ENCODE peak calls at places on chromosomes 6 and 20, in ten cellular contexts. One of them, this sample, is unnamed. For H3K4me1, the result is how much of the 10 kb centered on the place peaks cover.

GRCh38 chr6:431986-432385 is 40.4 kb downstream of the IRF4 start:
- DNase-seq in spleen: no peak
- DNase-seq in heart left ventricle: no peak
- DNase-seq in lung: no peak
- DNase-seq in fibroblast of lung: peak
- DNase-seq in pancreas: no peak
- DNase-seq in cardiac muscle cell: no peak
- DNase-seq in thoracic aorta: no peak
- DNase-seq in psoas muscle: no peak
- DNase-seq in foreskin keratinocyte: no peak
- DNase-seq in this sample: no peak

GRCh38 chr6:20402181-20403079 is 751 bp downstream of the E2F3 start:
- DNase-seq in foreskin keratinocyte: peak
- DNase-seq in spleen: peak
- DNase-seq in fibroblast of lung: peak
- DNase-seq in heart left ventricle: peak
- DNase-seq in pancreas: peak
- DNase-seq in lung: peak
- DNase-seq in psoas muscle: peak
- DNase-seq in cardiac muscle cell: peak
- DNase-seq in thoracic aorta: no peak
- DNase-seq in this sample: peak

GRCh38 chr6:40907198-40907701 is 131.8 kb downstream of the UNC5CL start:
- DNase-seq in psoas muscle: no peak
- DNase-seq in spleen: no peak
- DNase-seq in foreskin keratinocyte: peak
- DNase-seq in thoracic aorta: no peak
- DNase-seq in heart left ventricle: peak
- DNase-seq in lung: no peak
- DNase-seq in pancreas: no peak
- DNase-seq in cardiac muscle cell: peak
- DNase-seq in fibroblast of lung: peak
- DNase-seq in this sample: no peak

GRCh38 chr6:38261626-38262025 is 378.1 kb downstream of the BTBD9 start:
- DNase-seq in psoas muscle: no peak
- DNase-seq in thoracic aorta: no peak
- DNase-seq in fibroblast of lung: no peak
- DNase-seq in foreskin keratinocyte: no peak
- DNase-seq in heart left ventricle: no peak
- DNase-seq in pancreas: no peak
- DNase-seq in spleen: no peak
- DNase-seq in cardiac muscle cell: no peak
- DNase-seq in lung: no peak
- DNase-seq in this sample: no peak

GRCh38 chr6:40425192-40425919 is 161.8 kb downstream of the LRFN2 start:
- DNase-seq in cardiac muscle cell: no peak
- DNase-seq in thoracic aorta: no peak
- DNase-seq in fibroblast of lung: no peak
- DNase-seq in spleen: no peak
- DNase-seq in lung: no peak
- DNase-seq in pancreas: no peak
- DNase-seq in psoas muscle: no peak
- DNase-seq in foreskin keratinocyte: no peak
- DNase-seq in heart left ventricle: peak
- DNase-seq in this sample: peak

GRCh38 chr6:108771421-108771820 is 76.8 kb upstream of the ARMC2 start:
- DNase-seq in pancreas: no peak
- DNase-seq in cardiac muscle cell: no peak
- DNase-seq in foreskin keratinocyte: no peak
- DNase-seq in fibroblast of lung: peak
- DNase-seq in psoas muscle: no peak
- DNase-seq in spleen: no peak
- DNase-seq in thoracic aorta: no peak
- DNase-seq in lung: no peak
- DNase-seq in heart left ventricle: no peak
- DNase-seq in this sample: no peak

GRCh38 chr6:28742668-28743270 is 181.0 kb downstream of the TRIM27 start:
- DNase-seq in thoracic aorta: no peak
- DNase-seq in lung: no peak
- DNase-seq in cardiac muscle cell: peak
- DNase-seq in foreskin keratinocyte: peak
- DNase-seq in psoas muscle: no peak
- DNase-seq in heart left ventricle: no peak
- DNase-seq in spleen: no peak
- DNase-seq in fibroblast of lung: peak
- DNase-seq in pancreas: no peak
- DNase-seq in this sample: no peak

GRCh38 chr6:32187009-32187709 is 2.8 kb downstream of the PBX2 start:
- DNase-seq in spleen: no peak
- DNase-seq in cardiac muscle cell: no peak
- DNase-seq in psoas muscle: no peak
- DNase-seq in pancreas: no peak
- DNase-seq in heart left ventricle: no peak
- DNase-seq in thoracic aorta: no peak
- DNase-seq in fibroblast of lung: no peak
- DNase-seq in foreskin keratinocyte: no peak
- DNase-seq in lung: no peak
- DNase-seq in this sample: no peak

GRCh38 chr20:8913452-8913851 is 155.4 kb upstream of the PLCB4 start:
- DNase-seq in lung: no peak
- DNase-seq in psoas muscle: no peak
- DNase-seq in pancreas: no peak
- DNase-seq in fibroblast of lung: no peak
- DNase-seq in heart left ventricle: no peak
- DNase-seq in cardiac muscle cell: no peak
- DNase-seq in thoracic aorta: no peak
- DNase-seq in foreskin keratinocyte: no peak
- DNase-seq in spleen: no peak
- DNase-seq in this sample: no peak

GRCh38 chr20:63403403-63404105 is 42.4 kb upstream of the CHRNA4 start:
- DNase-seq in lung: no peak
- DNase-seq in thoracic aorta: no peak
- DNase-seq in spleen: no peak
- DNase-seq in cardiac muscle cell: no peak
- DNase-seq in pancreas: peak
- DNase-seq in heart left ventricle: no peak
- DNase-seq in fibroblast of lung: no peak
- DNase-seq in foreskin keratinocyte: no peak
- DNase-seq in psoas muscle: no peak
- DNase-seq in this sample: no peak

GRCh38 chr6:73393278-73393677 is 1.4 kb upstream of the DDX43 start:
- DNase-seq in foreskin keratinocyte: no peak
- DNase-seq in psoas muscle: no peak
- DNase-seq in thoracic aorta: no peak
- DNase-seq in pancreas: no peak
- DNase-seq in lung: no peak
- DNase-seq in spleen: no peak
- DNase-seq in fibroblast of lung: peak
- DNase-seq in cardiac muscle cell: no peak
- DNase-seq in heart left ventricle: no peak
- DNase-seq in this sample: no peak

GRCh38 chr20:10861086-10861485 is 187.3 kb upstream of the JAG1 start:
- DNase-seq in cardiac muscle cell: peak
- DNase-seq in fibroblast of lung: peak
- DNase-seq in spleen: no peak
- DNase-seq in pancreas: no peak
- DNase-seq in foreskin keratinocyte: peak
- DNase-seq in thoracic aorta: no peak
- DNase-seq in heart left ventricle: no peak
- DNase-seq in lung: no peak
- DNase-seq in psoas muscle: no peak
- DNase-seq in this sample: no peak

GRCh38 chr20:51413753-51414323 is 128.7 kb downstream of the NFATC2 start:
- DNase-seq in psoas muscle: no peak
- DNase-seq in heart left ventricle: no peak
- DNase-seq in foreskin keratinocyte: no peak
- DNase-seq in fibroblast of lung: no peak
- DNase-seq in spleen: no peak
- DNase-seq in pancreas: no peak
- DNase-seq in cardiac muscle cell: no peak
- DNase-seq in lung: no peak
- DNase-seq in thoracic aorta: no peak
- DNase-seq in this sample: no peak

GRCh38 chr6:128284128-128284527 is 236.3 kb downstream of the PTPRK start:
- DNase-seq in fibroblast of lung: peak
- DNase-seq in pancreas: no peak
- DNase-seq in psoas muscle: no peak
- DNase-seq in heart left ventricle: no peak
- DNase-seq in lung: no peak
- DNase-seq in cardiac muscle cell: no peak
- DNase-seq in foreskin keratinocyte: no peak
- DNase-seq in thoracic aorta: no peak
- DNase-seq in spleen: no peak
- DNase-seq in this sample: no peak

GRCh38 chr6:69589626-69590025 is 207.2 kb downstream of the LMBRD1 start:
- DNase-seq in foreskin keratinocyte: no peak
- DNase-seq in cardiac muscle cell: no peak
- DNase-seq in spleen: no peak
- DNase-seq in pancreas: no peak
- DNase-seq in heart left ventricle: no peak
- DNase-seq in lung: no peak
- DNase-seq in psoas muscle: no peak
- DNase-seq in thoracic aorta: no peak
- DNase-seq in fibroblast of lung: no peak
- DNase-seq in this sample: no peak

GRCh38 chr6:28884423-28885148 is 39.2 kb downstream of the TRIM27 start:
- DNase-seq in heart left ventricle: no peak
- DNase-seq in psoas muscle: no peak
- DNase-seq in pancreas: no peak
- DNase-seq in foreskin keratinocyte: no peak
- DNase-seq in spleen: no peak
- DNase-seq in lung: no peak
- DNase-seq in thoracic aorta: no peak
- DNase-seq in cardiac muscle cell: no peak
- DNase-seq in fibroblast of lung: no peak
- DNase-seq in this sample: no peak

GRCh38 chr20:22462975-22463914 is 121.1 kb downstream of the FOXA2 start:
- DNase-seq in psoas muscle: no peak
- DNase-seq in lung: no peak
- DNase-seq in fibroblast of lung: no peak
- DNase-seq in pancreas: no peak
- DNase-seq in cardiac muscle cell: peak
- DNase-seq in heart left ventricle: no peak
- DNase-seq in thoracic aorta: no peak
- DNase-seq in foreskin keratinocyte: peak
- DNase-seq in spleen: no peak
- DNase-seq in this sample: no peak

GRCh38 chr6:33414592-33415271 is 3.2 kb downstream of the CUTA start:
- DNase-seq in lung: no peak
- DNase-seq in spleen: peak
- DNase-seq in foreskin keratinocyte: no peak
- DNase-seq in psoas muscle: no peak
- DNase-seq in heart left ventricle: no peak
- DNase-seq in thoracic aorta: no peak
- DNase-seq in fibroblast of lung: no peak
- DNase-seq in pancreas: no peak
- DNase-seq in cardiac muscle cell: no peak
- DNase-seq in this sample: no peak
- H3K4me1 ChIP-seq in lung: under half
- H3K4me1 ChIP-seq in spleen: half or more
- H3K4me1 ChIP-seq in foreskin keratinocyte: under half
- H3K4me1 ChIP-seq in psoas muscle: under half
- H3K4me1 ChIP-seq in heart left ventricle: half or more
- H3K4me1 ChIP-seq in thoracic aorta: half or more
- H3K4me1 ChIP-seq in fibroblast of lung: under half
- H3K4me1 ChIP-seq in pancreas: under half
- H3K4me1 ChIP-seq in cardiac muscle cell: under half
- H3K4me1 ChIP-seq in this sample: half or more

GRCh38 chr6:33288942-33289783 is at the start of the genes PFDN6 and WDR46:
- DNase-seq in psoas muscle: peak
- DNase-seq in pancreas: peak
- DNase-seq in thoracic aorta: peak
- DNase-seq in heart left ventricle: peak
- DNase-seq in foreskin keratinocyte: peak
- DNase-seq in cardiac muscle cell: peak
- DNase-seq in spleen: peak
- DNase-seq in fibroblast of lung: peak
- DNase-seq in lung: peak
- DNase-seq in this sample: peak
- TF ChIP-seq CTCF in psoas muscle: no peak
- TF ChIP-seq CTCF in pancreas: no peak
- TF ChIP-seq CTCF in thoracic aorta: no peak
- TF ChIP-seq CTCF in heart left ventricle: no peak
- TF ChIP-seq CTCF in foreskin keratinocyte: no peak
- TF ChIP-seq CTCF in cardiac muscle cell: no peak
- TF ChIP-seq CTCF in spleen: no peak
- TF ChIP-seq CTCF in fibroblast of lung: no peak
- TF ChIP-seq CTCF in lung: no peak
- TF ChIP-seq CTCF in this sample: no peak

GRCh38 chr6:166617359-166617758 is 9.7 kb downstream of the RPS6KA2 start:
- DNase-seq in pancreas: no peak
- DNase-seq in thoracic aorta: no peak
- DNase-seq in psoas muscle: no peak
- DNase-seq in fibroblast of lung: peak
- DNase-seq in lung: no peak
- DNase-seq in cardiac muscle cell: no peak
- DNase-seq in spleen: no peak
- DNase-seq in foreskin keratinocyte: no peak
- DNase-seq in heart left ventricle: no peak
- DNase-seq in this sample: no peak

GRCh38 chr6:166619912-166620311 is 7.1 kb downstream of the RPS6KA2 start:
- DNase-seq in heart left ventricle: peak
- DNase-seq in lung: peak
- DNase-seq in spleen: no peak
- DNase-seq in thoracic aorta: no peak
- DNase-seq in pancreas: no peak
- DNase-seq in fibroblast of lung: peak
- DNase-seq in psoas muscle: no peak
- DNase-seq in cardiac muscle cell: peak
- DNase-seq in foreskin keratinocyte: peak
- DNase-seq in this sample: no peak

GRCh38 chr6:166616261-166617226 is 10.5 kb downstream of the RPS6KA2 start:
- DNase-seq in heart left ventricle: no peak
- DNase-seq in pancreas: no peak
- DNase-seq in psoas muscle: no peak
- DNase-seq in foreskin keratinocyte: no peak
- DNase-seq in cardiac muscle cell: no peak
- DNase-seq in fibroblast of lung: no peak
- DNase-seq in thoracic aorta: no peak
- DNase-seq in spleen: no peak
- DNase-seq in lung: no peak
- DNase-seq in this sample: no peak

GRCh38 chr6:166618866-166619761 is 7.9 kb downstream of the RPS6KA2 start:
- DNase-seq in heart left ventricle: no peak
- DNase-seq in fibroblast of lung: peak
- DNase-seq in lung: no peak
- DNase-seq in psoas muscle: no peak
- DNase-seq in pancreas: no peak
- DNase-seq in cardiac muscle cell: peak
- DNase-seq in foreskin keratinocyte: no peak
- DNase-seq in thoracic aorta: no peak
- DNase-seq in spleen: no peak
- DNase-seq in this sample: no peak

GRCh38 chr6:166618251-166618650 is 8.8 kb downstream of the RPS6KA2 start:
- DNase-seq in psoas muscle: no peak
- DNase-seq in foreskin keratinocyte: no peak
- DNase-seq in pancreas: no peak
- DNase-seq in thoracic aorta: no peak
- DNase-seq in lung: no peak
- DNase-seq in cardiac muscle cell: no peak
- DNase-seq in fibroblast of lung: no peak
- DNase-seq in heart left ventricle: no peak
- DNase-seq in spleen: no peak
- DNase-seq in this sample: no peak
- H3K4me1 ChIP-seq in psoas muscle: half or more
- H3K4me1 ChIP-seq in foreskin keratinocyte: under half
- H3K4me1 ChIP-seq in pancreas: under half
- H3K4me1 ChIP-seq in thoracic aorta: under half
- H3K4me1 ChIP-seq in lung: half or more
- H3K4me1 ChIP-seq in cardiac muscle cell: under half
- H3K4me1 ChIP-seq in fibroblast of lung: under half
- H3K4me1 ChIP-seq in heart left ventricle: half or more
- H3K4me1 ChIP-seq in spleen: under half
- H3K4me1 ChIP-seq in this sample: half or more

GRCh38 chr20:32992015-32992641 is 12.1 kb downstream of the SUN5 start:
- DNase-seq in heart left ventricle: no peak
- DNase-seq in thoracic aorta: no peak
- DNase-seq in fibroblast of lung: no peak
- DNase-seq in lung: no peak
- DNase-seq in psoas muscle: no peak
- DNase-seq in cardiac muscle cell: no peak
- DNase-seq in spleen: no peak
- DNase-seq in foreskin keratinocyte: no peak
- DNase-seq in pancreas: no peak
- DNase-seq in this sample: no peak
- TF ChIP-seq CTCF in heart left ventricle: no peak
- TF ChIP-seq CTCF in thoracic aorta: no peak
- TF ChIP-seq CTCF in fibroblast of lung: no peak
- TF ChIP-seq CTCF in lung: no peak
- TF ChIP-seq CTCF in psoas muscle: no peak
- TF ChIP-seq CTCF in cardiac muscle cell: no peak
- TF ChIP-seq CTCF in spleen: no peak
- TF ChIP-seq CTCF in foreskin keratinocyte: no peak
- TF ChIP-seq CTCF in pancreas: no peak
- TF ChIP-seq CTCF in this sample: no peak